ENCODE peak calls at places on chromosomes 7 and 10, in nine cellular contexts. One of them, this sample, is unnamed.

GRCh38 chr7:12458520-12459131 is 55.0 kb upstream of the VWDE start:
- DNase-seq in ureter: no peak
- DNase-seq in mucosa of descending colon: peak
- DNase-seq in endothelial cell of umbilical vein: peak
- DNase-seq in stimulated activated CD4-positive, alpha-beta T cell treated with anti-CD3 and anti-CD28 coated beads, Interleukin-2, amount 100 ng/mL, for 24 hours: no peak
- DNase-seq in hepatocyte: peak
- DNase-seq in stimulated activated naive CD8-positive, alpha-beta T cell treated with anti-CD3 and anti-CD28 coated beads, Interleukin-15, amount 100 ng/mL, for 72 hours: peak
- DNase-seq in HuH-7: peak
- DNase-seq in astrocyte of the spinal cord: peak
- DNase-seq in this sample: no peak

GRCh38 chr10:48670978-48671913 is 13.4 kb upstream of the WDFY4 start:
- DNase-seq in ureter: no peak
- DNase-seq in mucosa of descending colon: no peak
- DNase-seq in endothelial cell of umbilical vein: no peak
- DNase-seq in stimulated activated CD4-positive, alpha-beta T cell treated with anti-CD3 and anti-CD28 coated beads, Interleukin-2, amount 100 ng/mL, for 24 hours: no peak
- DNase-seq in hepatocyte: no peak
- DNase-seq in stimulated activated naive CD8-positive, alpha-beta T cell treated with anti-CD3 and anti-CD28 coated beads, Interleukin-15, amount 100 ng/mL, for 72 hours: no peak
- DNase-seq in HuH-7: no peak
- DNase-seq in astrocyte of the spinal cord: no peak
- DNase-seq in this sample: peak

GRCh38 chr10:23448802-23449570 is 10.1 kb downstream of the OTUD1 start:
- DNase-seq in ureter: no peak
- DNase-seq in mucosa of descending colon: no peak
- DNase-seq in endothelial cell of umbilical vein: peak
- DNase-seq in stimulated activated CD4-positive, alpha-beta T cell treated with anti-CD3 and anti-CD28 coated beads, Interleukin-2, amount 100 ng/mL, for 24 hours: no peak
- DNase-seq in hepatocyte: no peak
- DNase-seq in stimulated activated naive CD8-positive, alpha-beta T cell treated with anti-CD3 and anti-CD28 coated beads, Interleukin-15, amount 100 ng/mL, for 72 hours: no peak
- DNase-seq in HuH-7: no peak
- DNase-seq in astrocyte of the spinal cord: no peak
- DNase-seq in this sample: no peak

GRCh38 chr7:98641646-98642489 is 24.8 kb downstream of the NPTX2 start:
- DNase-seq in ureter: no peak
- DNase-seq in mucosa of descending colon: peak
- DNase-seq in endothelial cell of umbilical vein: no peak
- DNase-seq in stimulated activated CD4-positive, alpha-beta T cell treated with anti-CD3 and anti-CD28 coated beads, Interleukin-2, amount 100 ng/mL, for 24 hours: no peak
- DNase-seq in hepatocyte: no peak
- DNase-seq in stimulated activated naive CD8-positive, alpha-beta T cell treated with anti-CD3 and anti-CD28 coated beads, Interleukin-15, amount 100 ng/mL, for 72 hours: no peak
- DNase-seq in HuH-7: no peak
- DNase-seq in astrocyte of the spinal cord: no peak
- DNase-seq in this sample: peak

GRCh38 chr10:77267703-77268630 is 369.6 kb downstream of the KCNMA1 start:
- DNase-seq in ureter: no peak
- DNase-seq in mucosa of descending colon: no peak
- DNase-seq in endothelial cell of umbilical vein: no peak
- DNase-seq in stimulated activated CD4-positive, alpha-beta T cell treated with anti-CD3 and anti-CD28 coated beads, Interleukin-2, amount 100 ng/mL, for 24 hours: no peak
- DNase-seq in hepatocyte: no peak
- DNase-seq in stimulated activated naive CD8-positive, alpha-beta T cell treated with anti-CD3 and anti-CD28 coated beads, Interleukin-15, amount 100 ng/mL, for 72 hours: no peak
- DNase-seq in HuH-7: no peak
- DNase-seq in astrocyte of the spinal cord: peak
- DNase-seq in this sample: no peak

GRCh38 chr10:127945335-127945734 is 38.4 kb downstream of the PTPRE start:
- DNase-seq in ureter: peak
- DNase-seq in mucosa of descending colon: peak
- DNase-seq in endothelial cell of umbilical vein: peak
- DNase-seq in stimulated activated CD4-positive, alpha-beta T cell treated with anti-CD3 and anti-CD28 coated beads, Interleukin-2, amount 100 ng/mL, for 24 hours: no peak
- DNase-seq in hepatocyte: peak
- DNase-seq in stimulated activated naive CD8-positive, alpha-beta T cell treated with anti-CD3 and anti-CD28 coated beads, Interleukin-15, amount 100 ng/mL, for 72 hours: no peak
- DNase-seq in HuH-7: no peak
- DNase-seq in astrocyte of the spinal cord: peak
- DNase-seq in this sample: no peak

GRCh38 chr10:45373783-45374450 is at the start of gene ALOX5:
- DNase-seq in ureter: peak
- DNase-seq in mucosa of descending colon: peak
- DNase-seq in endothelial cell of umbilical vein: no peak
- DNase-seq in stimulated activated CD4-positive, alpha-beta T cell treated with anti-CD3 and anti-CD28 coated beads, Interleukin-2, amount 100 ng/mL, for 24 hours: peak
- DNase-seq in hepatocyte: peak
- DNase-seq in stimulated activated naive CD8-positive, alpha-beta T cell treated with anti-CD3 and anti-CD28 coated beads, Interleukin-15, amount 100 ng/mL, for 72 hours: peak
- DNase-seq in HuH-7: peak
- DNase-seq in astrocyte of the spinal cord: no peak
- DNase-seq in this sample: peak

GRCh38 chr7:28503396-28503795 is 91.1 kb downstream of the CREB5 start:
- DNase-seq in ureter: no peak
- DNase-seq in mucosa of descending colon: no peak
- DNase-seq in endothelial cell of umbilical vein: no peak
- DNase-seq in stimulated activated CD4-positive, alpha-beta T cell treated with anti-CD3 and anti-CD28 coated beads, Interleukin-2, amount 100 ng/mL, for 24 hours: no peak
- DNase-seq in hepatocyte: no peak
- DNase-seq in stimulated activated naive CD8-positive, alpha-beta T cell treated with anti-CD3 and anti-CD28 coated beads, Interleukin-15, amount 100 ng/mL, for 72 hours: no peak
- DNase-seq in HuH-7: no peak
- DNase-seq in astrocyte of the spinal cord: no peak
- DNase-seq in this sample: no peak

GRCh38 chr7:739455-739963 is 12.4 kb upstream of the PRKAR1B start:
- DNase-seq in ureter: no peak
- DNase-seq in mucosa of descending colon: no peak
- DNase-seq in endothelial cell of umbilical vein: no peak
- DNase-seq in stimulated activated CD4-positive, alpha-beta T cell treated with anti-CD3 and anti-CD28 coated beads, Interleukin-2, amount 100 ng/mL, for 24 hours: no peak
- DNase-seq in hepatocyte: no peak
- DNase-seq in stimulated activated naive CD8-positive, alpha-beta T cell treated with anti-CD3 and anti-CD28 coated beads, Interleukin-15, amount 100 ng/mL, for 72 hours: no peak
- DNase-seq in HuH-7: no peak
- DNase-seq in astrocyte of the spinal cord: no peak
- DNase-seq in this sample: no peak

GRCh38 chr10:80196270-80196949 is 8.9 kb downstream of the ANXA11 start:
- DNase-seq in ureter: peak
- DNase-seq in mucosa of descending colon: peak
- DNase-seq in endothelial cell of umbilical vein: peak
- DNase-seq in stimulated activated CD4-positive, alpha-beta T cell treated with anti-CD3 and anti-CD28 coated beads, Interleukin-2, amount 100 ng/mL, for 24 hours: peak
- DNase-seq in hepatocyte: peak
- DNase-seq in stimulated activated naive CD8-positive, alpha-beta T cell treated with anti-CD3 and anti-CD28 coated beads, Interleukin-15, amount 100 ng/mL, for 72 hours: peak
- DNase-seq in HuH-7: peak
- DNase-seq in astrocyte of the spinal cord: peak
- DNase-seq in this sample: peak

This sample was measured in left colon.